ENCODE peak calls at places on chromosomes 6 and 20, in nine cellular contexts. I is tibial artery, P is psoas muscle, B is transverse colon, X is GM12878, T is esophagus squamous epithelium, C is stomach, K is body of pancreas, R is adrenal gland. N is an unnamed sample.

GRCh38 chr20:17806739-17807441 is 107.1 kb downstream of the BANF2 start:
- DNase-seq in I (peak; percentile 83), P (peak; percentile 77), B (peak; percentile 44), X (no peak), T (no peak), C (peak; percentile 49), K (peak; percentile 95), R (peak; percentile 28), N (peak; percentile 38)

GRCh38 chr6:20644667-20645370 is 110.6 kb downstream of the CDKAL1 start:
- DNase-seq in I (no peak), P (no peak), B (no peak), X (no peak), T (no peak), C (no peak), K (no peak), R (no peak), N (no peak)

GRCh38 chr6:83198486-83199172 is 5.5 kb downstream of the RWDD2A start:
- DNase-seq in I (no peak), P (no peak), B (no peak), X (no peak), T (no peak), C (no peak), K (no peak), R (no peak), N (no peak)

GRCh38 chr20:21548390-21549035 is 34.6 kb upstream of the NKX2-2 start:
- DNase-seq in I (no peak), P (no peak), B (no peak), X (peak; percentile 46), T (no peak), C (no peak), K (no peak), R (no peak), N (no peak)

GRCh38 chr6:3584611-3585010 is 127.8 kb upstream of the SLC22A23 start:
- DNase-seq in I (no peak), P (no peak), B (no peak), X (no peak), T (no peak), C (no peak), K (no peak), R (no peak), N (no peak)

GRCh38 chr20:38302721-38303120 is 1.2 kb upstream of the BPI start:
- DNase-seq in I (no peak), P (no peak), B (no peak), X (no peak), T (no peak), C (no peak), K (no peak), R (no peak), N (no peak)

GRCh38 chr6:139204978-139205377 is 70.1 kb downstream of the HECA start:
- DNase-seq in I (no peak), P (no peak), B (no peak), X (no peak), T (no peak), C (no peak), K (no peak), R (no peak), N (no peak)

GRCh38 chr6:111230351-111231077 is 143.2 kb downstream of the SLC16A10 start:
- DNase-seq in I (no peak), P (no peak), B (no peak), X (no peak), T (no peak), C (no peak), K (no peak), R (no peak), N (no peak)

GRCh38 chr6:138011413-138011812 is 95.8 kb downstream of the PERP start:
- DNase-seq in I (no peak), P (no peak), B (no peak), X (no peak), T (no peak), C (no peak), K (no peak), R (no peak), N (no peak)

GRCh38 chr6:138005846-138006245 is 101.4 kb downstream of the PERP start:
- DNase-seq in I (no peak), P (no peak), B (no peak), X (no peak), T (no peak), C (no peak), K (no peak), R (no peak), N (no peak)

GRCh38 chr6:138008791-138009190 is 98.4 kb downstream of the PERP start:
- DNase-seq in I (no peak), P (no peak), B (no peak), X (no peak), T (no peak), C (no peak), K (no peak), R (no peak), N (no peak)

GRCh38 chr6:138004423-138005287 is 102.6 kb downstream of the PERP start:
- DNase-seq in I (no peak), P (no peak), B (no peak), X (peak; percentile 28), T (no peak), C (no peak), K (no peak), R (no peak), N (no peak)

DNA sequence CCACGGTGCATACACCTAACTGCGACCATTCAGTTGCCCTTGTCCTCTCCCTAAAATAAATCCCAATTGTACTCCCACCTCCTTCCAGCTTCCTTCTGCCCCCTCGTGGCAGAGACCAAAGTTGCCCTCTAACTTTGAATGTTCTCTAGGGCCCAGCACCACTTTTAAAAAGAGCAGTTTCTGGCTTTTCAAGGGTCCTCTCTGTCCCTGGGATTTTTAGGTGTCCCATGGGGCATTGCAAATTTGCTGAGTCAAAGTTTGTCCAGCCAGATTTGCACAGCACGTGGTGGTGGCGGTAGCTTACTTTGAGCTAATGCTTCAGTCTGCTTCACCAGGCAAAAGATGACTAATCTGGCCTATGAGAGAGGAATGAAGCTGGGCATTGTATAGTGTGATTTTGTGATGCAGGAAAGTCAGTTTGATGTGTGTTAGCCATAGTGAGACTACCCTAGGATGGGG is 100.2 kb downstream of the PERP start:
- DNase-seq in I (no peak), P (no peak), B (peak; percentile 17), X (no peak), T (no peak), C (peak; percentile 40), K (no peak), R (no peak), N (no peak)
- TF ChIP-seq CTCF in I (peak; percentile 28), P (peak; percentile 42), B (peak; percentile 49), X (peak; percentile 57), T (peak; percentile 66), C (no peak), K (peak; percentile 36), R (peak; percentile 40), N (peak; percentile 18)

GRCh38 chr6:134060491-134061106 is 8.2 kb upstream of the SLC2A12 start:
- DNase-seq in I (no peak), P (no peak), B (no peak), X (no peak), T (no peak), C (no peak), K (no peak), R (no peak), N (no peak)

GRCh38 chr6:134061440-134061839 is 9.0 kb upstream of the SLC2A12 start:
- DNase-seq in I (no peak), P (no peak), B (no peak), X (no peak), T (no peak), C (peak; percentile 40), K (no peak), R (no peak), N (no peak)

GRCh38 chr6:134057478-134057877 is 5.1 kb upstream of the SLC2A12 start:
- DNase-seq in I (no peak), P (no peak), B (no peak), X (no peak), T (no peak), C (no peak), K (no peak), R (no peak), N (no peak)

GRCh38 chr6:134056046-134056445 is 3.6 kb upstream of the SLC2A12 start:
- DNase-seq in I (no peak), P (no peak), B (no peak), X (no peak), T (no peak), C (no peak), K (no peak), R (no peak), N (no peak)

DNA sequence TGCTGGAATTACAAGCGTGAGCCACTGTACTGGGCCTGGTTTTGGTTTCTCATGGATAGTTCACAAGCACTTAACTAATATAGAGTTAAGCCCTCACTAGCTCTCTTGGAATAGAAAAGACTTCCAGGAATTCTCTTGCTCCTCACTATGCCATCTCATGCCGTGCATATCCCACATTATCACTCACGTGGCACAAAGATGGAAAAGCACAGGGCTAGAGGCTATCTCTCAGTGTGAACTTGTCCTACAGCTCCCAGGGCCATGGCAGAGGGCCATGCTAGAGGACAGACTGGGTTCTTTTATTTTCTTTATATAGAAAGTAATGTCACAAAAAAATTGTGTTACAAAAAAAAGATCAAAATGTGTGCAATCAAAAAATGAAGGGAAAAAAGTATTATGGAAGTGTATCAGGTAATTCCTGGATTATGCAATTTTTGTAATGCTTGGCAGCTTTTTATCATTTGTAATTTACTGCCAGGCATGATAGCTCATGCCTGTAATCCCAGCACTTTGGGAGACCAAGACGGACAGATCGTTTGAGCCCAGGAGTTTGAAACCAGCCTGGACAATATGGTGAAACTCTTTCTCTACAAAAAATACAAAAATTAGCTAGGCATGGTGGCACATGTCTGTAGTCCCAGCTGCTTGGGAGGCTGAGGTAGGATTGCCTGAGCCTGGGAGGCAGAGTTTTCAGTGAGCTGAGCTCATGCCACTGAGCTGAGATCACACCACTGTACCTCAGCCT is 6.4 kb upstream of the SLC2A12 start:
- DNase-seq in I (no peak), P (no peak), B (no peak), X (no peak), T (no peak), C (no peak), K (no peak), R (peak; percentile 38), N (no peak)
- H3K27ac ChIP-seq in I (peak overlapping the region; percentile 10), P (no peak overlapping the region), B (no peak overlapping the region), X (no peak overlapping the region), T (no peak overlapping the region), C (no peak overlapping the region), K (no peak overlapping the region), R (no peak overlapping the region), N (no peak overlapping the region)

GRCh38 chr6:35391240-35391968 is 49.0 kb downstream of the PPARD start:
- DNase-seq in I (no peak), P (no peak), B (no peak), X (no peak), T (no peak), C (peak; percentile 39), K (no peak), R (no peak), N (no peak)
- TF ChIP-seq CTCF in I (no peak), P (no peak), B (peak; percentile 20), X (no peak), T (peak; percentile 21), C (no peak), K (no peak), R (no peak), N (no peak)

DNA sequence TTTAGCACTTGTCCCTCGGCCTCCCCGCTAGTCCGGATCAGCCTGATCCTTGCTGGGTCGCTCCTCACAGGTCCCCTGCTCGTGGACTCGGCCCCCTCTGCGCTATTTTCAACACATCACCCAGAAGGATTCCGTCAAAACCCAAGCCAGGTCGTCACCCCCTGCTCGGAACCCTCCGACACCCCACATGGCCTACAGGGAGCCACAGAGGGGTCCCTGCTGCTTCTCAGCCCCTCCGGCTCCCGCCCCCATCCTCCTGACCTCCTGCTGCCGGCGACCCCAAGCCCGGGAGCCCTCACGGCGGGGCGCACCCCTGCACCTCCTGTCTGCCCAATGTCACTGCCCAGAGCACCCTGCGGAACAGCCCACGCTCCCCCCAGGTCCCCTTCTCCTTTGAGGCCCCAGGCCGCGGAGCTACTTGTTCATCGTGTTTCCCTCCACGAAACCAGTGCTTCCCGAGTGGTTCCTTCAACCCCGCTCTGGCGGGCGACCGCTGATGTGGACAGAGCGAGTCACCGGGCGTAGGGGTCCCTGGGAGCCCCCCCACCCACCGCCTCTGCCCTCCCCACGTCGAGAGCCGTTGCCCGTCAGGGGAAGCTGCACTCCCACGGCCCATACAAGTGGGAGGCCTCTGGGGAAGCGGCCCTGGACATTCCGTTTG is 638 bp upstream of the MYL9 start:
- DNase-seq in I (peak; percentile 72), P (no peak), B (no peak), X (no peak), T (no peak), C (no peak), K (no peak), R (peak; percentile 38), N (no peak)
- H3K27ac ChIP-seq in I (peak overlapping the region; percentile 97), P (peak overlapping the region; percentile 79), B (peak overlapping the region; percentile 93), X (no peak overlapping the region), T (peak overlapping the region; percentile 77), C (peak overlapping the region; percentile 91), K (peak overlapping the region; percentile 66), R (no peak overlapping the region), N (peak overlapping the region; percentile 27)